ENCODE peak calls at places on chromosomes 16 and 17, in ten cellular contexts. X, V, T, Y, C, Q, G, N, R and F are unnamed samples.

GRCh38 chr17:65143899-65144590 is 6.9 kb downstream of the RGS9 start:
- DNase-seq in X (no peak), V (no peak), T (no peak), Y (no peak), C (no peak), Q (peak), G (no peak), N (no peak), R (no peak), F (no peak)

GRCh38 chr16:17343028-17343427 is 127.7 kb downstream of the XYLT1 start:
- DNase-seq in X (no peak), V (no peak), T (peak), Y (no peak), C (no peak), Q (no peak), G (no peak), N (no peak), R (no peak), F (no peak)

GRCh38 chr16:52123063-52123839 is 423.7 kb downstream of the TOX3 start:
- DNase-seq in X (no peak), V (no peak), T (no peak), Y (no peak), C (no peak), Q (no peak), G (no peak), N (no peak), R (no peak), F (no peak)

GRCh38 chr17:73622381-73622780 is 21.9 kb downstream of the SDK2 start:
- DNase-seq in X (no peak), V (no peak), T (no peak), Y (no peak), C (no peak), Q (no peak), G (no peak), N (no peak), R (no peak), F (no peak)

GRCh38 chr16:52488837-52489289 is 58.1 kb downstream of the TOX3 start:
- DNase-seq in X (no peak), V (no peak), T (no peak), Y (no peak), C (no peak), Q (no peak), G (no peak), N (no peak), R (no peak), F (no peak)

GRCh38 chr17:55830699-55831098 is 79.8 kb downstream of the PCTP start:
- DNase-seq in X (no peak), V (no peak), T (no peak), Y (no peak), C (no peak), Q (no peak), G (no peak), N (no peak), R (no peak), F (no peak)

GRCh38 chr17:607341-608060 is 107.1 kb downstream of the VPS53 start:
- DNase-seq in X (no peak), V (no peak), T (no peak), Y (no peak), C (no peak), Q (no peak), G (no peak), N (no peak), R (no peak), F (no peak)

GRCh38 chr17:9676742-9677387 is 31.5 kb downstream of the USP43 start:
- DNase-seq in X (no peak), V (peak), T (no peak), Y (no peak), C (no peak), Q (peak), G (no peak), N (no peak), R (peak), F (no peak)

GRCh38 chr17:28574536-28574935 is 2.2 kb downstream of the ALDOC start:
- DNase-seq in X (no peak), V (no peak), T (no peak), Y (no peak), C (no peak), Q (no peak), G (no peak), N (no peak), R (no peak), F (no peak)

GRCh38 chr17:78356163-78356713 is 3.6 kb downstream of the SOCS3 start:
- DNase-seq in X (peak), V (peak), T (peak), Y (no peak), C (no peak), Q (peak), G (no peak), N (no peak), R (peak), F (peak)

GRCh38 chr17:6648181-6648580 is 3.2 kb downstream of the MED31 start:
- DNase-seq in X (no peak), V (no peak), T (no peak), Y (no peak), C (no peak), Q (no peak), G (no peak), N (peak), R (peak), F (peak)

GRCh38 chr16:79393121-79393520 is 207.4 kb downstream of the MAF start:
- DNase-seq in X (no peak), V (no peak), T (no peak), Y (no peak), C (no peak), Q (no peak), G (no peak), N (no peak), R (no peak), F (no peak)

GRCh38 chr16:88534731-88535141 is 35.5 kb upstream of the ZC3H18 start:
- DNase-seq in X (peak), V (peak), T (no peak), Y (peak), C (no peak), Q (no peak), G (no peak), N (no peak), R (no peak), F (no peak)

GRCh38 chr17:3919123-3919624 is 2.9 kb upstream of the P2RX1 start:
- DNase-seq in X (no peak), V (no peak), T (no peak), Y (no peak), C (no peak), Q (no peak), G (no peak), N (no peak), R (no peak), F (no peak)

GRCh38 chr16:11671271-11671670 is 3.0 kb downstream of the SNN start:
- DNase-seq in X (no peak), V (no peak), T (no peak), Y (no peak), C (no peak), Q (no peak), G (no peak), N (no peak), R (no peak), F (no peak)

GRCh38 chr17:68768804-68769203 is 167.6 kb upstream of the FAM20A start:
- DNase-seq in X (no peak), V (no peak), T (no peak), Y (no peak), C (no peak), Q (no peak), G (no peak), N (no peak), R (no peak), F (no peak)

GRCh38 chr17:18981642-18982424 is 22.7 kb downstream of the FAM83G start:
- DNase-seq in X (no peak), V (peak), T (no peak), Y (no peak), C (no peak), Q (peak), G (no peak), N (peak), R (peak), F (no peak)

GRCh38 chr17:80912451-80912850 is 79.2 kb upstream of the CHMP6 start:
- DNase-seq in X (peak), V (no peak), T (no peak), Y (no peak), C (no peak), Q (no peak), G (no peak), N (no peak), R (no peak), F (no peak)

GRCh38 chr16:4272114-4272954 is 489 bp downstream of the TFAP4 start:
- DNase-seq in X (peak), V (peak), T (no peak), Y (peak), C (no peak), Q (peak), G (no peak), N (peak), R (peak), F (peak)

GRCh38 chr16:50366126-50366525 is 2.7 kb downstream of the BRD7 start:
- DNase-seq in X (no peak), V (no peak), T (no peak), Y (no peak), C (no peak), Q (no peak), G (no peak), N (no peak), R (no peak), F (no peak)

GRCh38 chr16:31819948-31820347 is 53.7 kb upstream of the ZNF267 start:
- DNase-seq in X (no peak), V (no peak), T (no peak), Y (no peak), C (no peak), Q (no peak), G (no peak), N (no peak), R (no peak), F (no peak)

GRCh38 chr17:46772013-46772878 is 46.2 kb downstream of the WNT3 start:
- DNase-seq in X (peak), V (no peak), T (no peak), Y (peak), C (no peak), Q (peak), G (no peak), N (peak), R (peak), F (no peak)

GRCh38 chr16:70269471-70269870 is 17.7 kb upstream of the EXOSC6 start:
- DNase-seq in X (no peak), V (no peak), T (no peak), Y (no peak), C (no peak), Q (no peak), G (no peak), N (no peak), R (no peak), F (no peak)

GRCh38 chr16:70808371-70808770 is 7.4 kb upstream of the VAC14 start:
- DNase-seq in X (no peak), V (no peak), T (no peak), Y (no peak), C (no peak), Q (no peak), G (no peak), N (no peak), R (no peak), F (no peak)

GRCh38 chr17:10233157-10233556 is 34.8 kb upstream of the GAS7 start:
- DNase-seq in X (no peak), V (no peak), T (no peak), Y (no peak), C (no peak), Q (no peak), G (no peak), N (no peak), R (no peak), F (no peak)

GRCh38 chr16:20942271-20942670 is 41.7 kb downstream of the LYRM1 start:
- DNase-seq in X (no peak), V (no peak), T (no peak), Y (no peak), C (no peak), Q (no peak), G (no peak), N (no peak), R (no peak), F (no peak)

GRCh38 chr17:36849871-36850348 is 87.4 kb upstream of the LHX1 start:
- DNase-seq in X (no peak), V (peak), T (no peak), Y (no peak), C (no peak), Q (peak), G (no peak), N (no peak), R (peak), F (no peak)

GRCh38 chr17:77106874-77107358 is 33.9 kb upstream of the SEC14L1 start:
- DNase-seq in X (no peak), V (no peak), T (no peak), Y (no peak), C (no peak), Q (no peak), G (no peak), N (no peak), R (no peak), F (no peak)

GRCh38 chr17:50421308-50422031 is 4.5 kb upstream of the ACSF2 start:
- DNase-seq in X (no peak), V (no peak), T (no peak), Y (no peak), C (no peak), Q (no peak), G (no peak), N (no peak), R (no peak), F (no peak)

GRCh38 chr16:86016201-86016965 is 117.4 kb downstream of the IRF8 start:
- DNase-seq in X (peak), V (peak), T (no peak), Y (no peak), C (no peak), Q (no peak), G (no peak), N (peak), R (peak), F (peak)

GRCh38 chr17:46175891-46176290 is 17.3 kb downstream of the KANSL1 start:
- DNase-seq in X (no peak), V (no peak), T (no peak), Y (no peak), C (no peak), Q (no peak), G (no peak), N (no peak), R (no peak), F (no peak)

GRCh38 chr17:50939795-50940684 is 73.9 kb upstream of the TOB1 start:
- DNase-seq in X (no peak), V (no peak), T (no peak), Y (no peak), C (no peak), Q (no peak), G (no peak), N (no peak), R (no peak), F (no peak)

GRCh38 chr17:66983414-66984021 is 19.0 kb downstream of the CACNG4 start:
- DNase-seq in X (no peak), V (no peak), T (no peak), Y (no peak), C (no peak), Q (no peak), G (no peak), N (no peak), R (no peak), F (no peak)